ENCODE peak calls at places on chromosomes 12 and 14, in six cellular contexts. W is nephron progenitor cell, T is tibial nerve, A is Calu3, Q is A549, V is bronchial epithelial cell. H is an unnamed sample.

GRCh38 chr14:58171090-58171489 is 19.1 kb upstream of the ARMH4 start:
- DNase-seq in W (peak; percentile 72), T (peak; percentile 29), A (peak; percentile 77), Q (peak; percentile 93), V (peak; percentile 84), H (peak; percentile 56)

GRCh38 chr12:32970465-32971110 is 74.0 kb upstream of the PKP2 start:
- DNase-seq in W (no peak), T (no peak), A (no peak), Q (no peak), V (peak; percentile 65), H (no peak)

GRCh38 chr14:99229654-99230215 is 42.3 kb downstream of the BCL11B start:
- DNase-seq in W (peak; percentile 44), T (no peak), A (no peak), Q (no peak), V (no peak), H (no peak)

GRCh38 chr12:130147875-130148596 is 14.2 kb upstream of the FZD10 start:
- DNase-seq in W (no peak), T (no peak), A (no peak), Q (no peak), V (no peak), H (no peak)

GRCh38 chr12:97556201-97556824 is 93.7 kb downstream of the RMST start:
- DNase-seq in W (peak; percentile 36), T (no peak), A (peak; percentile 44), Q (no peak), V (peak; percentile 23), H (no peak)

GRCh38 chr14:31936100-31936499 is 141.0 kb upstream of the ARHGAP5 start:
- DNase-seq in W (no peak), T (no peak), A (peak; percentile 49), Q (peak; percentile 68), V (no peak), H (no peak)

GRCh38 chr14:68951051-68951797 is 27.9 kb downstream of the ACTN1 start:
- DNase-seq in W (no peak), T (peak; percentile 81), A (peak; percentile 89), Q (peak; percentile 95), V (peak; percentile 98), H (peak; percentile 78)

GRCh38 chr14:104881369-104881979 is 16.4 kb downstream of the CEP170B start:
- DNase-seq in W (no peak), T (no peak), A (no peak), Q (no peak), V (no peak), H (no peak)

GRCh38 chr12:15446798-15447197 is 124.5 kb downstream of the PTPRO start:
- DNase-seq in W (no peak), T (no peak), A (no peak), Q (peak; percentile 25), V (peak; percentile 99), H (no peak)

GRCh38 chr12:100185361-100185894 is 15.2 kb upstream of the ACTR6 start:
- DNase-seq in W (no peak), T (no peak), A (no peak), Q (no peak), V (no peak), H (no peak)

GRCh38 chr12:25591132-25591531 is 38.0 kb upstream of the LMNTD1 start:
- DNase-seq in W (no peak), T (no peak), A (no peak), Q (peak; percentile 3), V (no peak), H (no peak)

GRCh38 chr12:117809509-117809908 is 159.3 kb downstream of the KSR2 start:
- DNase-seq in W (no peak), T (no peak), A (no peak), Q (no peak), V (no peak), H (no peak)

GRCh38 chr14:50319721-50320120 is 7.6 kb downstream of the DMAC2L start:
- DNase-seq in W (no peak), T (no peak), A (no peak), Q (no peak), V (peak; percentile 14), H (no peak)

GRCh38 chr14:31414190-31414833 is 6.0 kb downstream of the HEATR5A start:
- DNase-seq in W (no peak), T (no peak), A (no peak), Q (peak; percentile 13), V (peak; percentile 44), H (no peak)

DNA sequence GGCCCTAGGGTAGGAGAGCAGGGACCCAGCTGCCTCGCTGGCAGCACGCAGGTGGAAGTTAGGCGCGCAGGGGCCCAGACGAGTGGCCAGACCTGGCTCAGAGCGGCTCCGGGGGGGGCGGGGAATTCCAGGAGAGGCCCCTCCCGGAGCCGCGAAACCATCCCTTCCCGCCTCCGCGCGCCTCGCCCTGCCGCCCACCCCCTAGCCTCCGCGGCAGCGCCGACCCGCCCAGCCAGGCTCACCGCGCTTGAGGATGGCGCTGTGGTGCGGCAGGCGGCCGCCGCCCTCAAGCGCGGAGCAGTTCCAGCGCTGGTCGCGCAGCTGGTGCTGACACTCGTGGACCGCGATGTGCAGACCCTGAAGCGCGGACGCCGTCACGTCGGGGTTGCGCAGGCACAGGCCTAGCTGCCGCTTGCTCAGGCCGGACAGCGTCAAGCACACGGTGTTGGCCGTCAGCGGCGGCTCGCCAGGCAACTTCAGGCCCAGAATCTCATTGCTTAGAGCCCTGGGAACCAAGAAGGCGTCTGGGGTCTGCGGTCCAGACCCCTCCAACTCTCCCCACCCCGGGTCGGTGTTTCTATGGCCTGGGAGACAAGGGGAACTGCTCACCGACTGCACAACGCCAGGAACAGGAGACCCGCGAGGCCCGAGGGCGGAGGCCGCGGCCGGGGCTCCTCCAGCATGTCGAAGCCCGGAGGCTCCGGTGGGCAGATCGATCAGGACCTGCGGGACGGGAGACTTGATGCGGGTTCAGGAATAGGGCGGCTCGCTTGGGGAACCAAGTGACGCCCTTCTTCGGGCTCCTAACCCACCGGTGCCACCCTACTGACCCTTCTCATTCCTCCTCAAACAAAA is 1.5 kb downstream of the WNT10B start:
- DNase-seq in W (peak; percentile 68), T (no peak), A (no peak), Q (no peak), V (no peak), H (no peak)
- TF ChIP-seq CTCF in W (no peak), T (no peak), A (no peak), Q (no peak), V (peak; percentile 13), H (no peak)

GRCh38 chr12:122880668-122881067 is 15.3 kb downstream of the VPS37B start:
- DNase-seq in W (peak; percentile 39), T (no peak), A (peak; percentile 51), Q (peak; percentile 74), V (no peak), H (no peak)
- TF ChIP-seq CTCF in W (peak; percentile 42), T (peak; percentile 18), A (no peak), Q (peak; percentile 54), V (peak; percentile 53), H (peak; percentile 60)

GRCh38 chr12:46945591-46945990 is 119.8 kb upstream of the SLC38A4 start:
- DNase-seq in W (no peak), T (no peak), A (no peak), Q (no peak), V (no peak), H (no peak)

GRCh38 chr12:46944771-46945170 is 119.0 kb upstream of the SLC38A4 start:
- DNase-seq in W (no peak), T (no peak), A (no peak), Q (no peak), V (no peak), H (no peak)

GRCh38 chr12:46944104-46944503 is 118.3 kb upstream of the SLC38A4 start:
- DNase-seq in W (no peak), T (no peak), A (no peak), Q (peak; percentile 71), V (peak; percentile 81), H (no peak)

GRCh38 chr12:46941981-46942380 is 116.2 kb upstream of the SLC38A4 start:
- DNase-seq in W (no peak), T (no peak), A (no peak), Q (no peak), V (no peak), H (no peak)

GRCh38 chr12:46942579-46942978 is 116.8 kb upstream of the SLC38A4 start:
- DNase-seq in W (no peak), T (no peak), A (no peak), Q (no peak), V (peak; percentile 89), H (no peak)
- TF ChIP-seq CTCF in W (no peak), T (no peak), A (no peak), Q (no peak), V (no peak), H (no peak)

GRCh38 chr12:107317751-107318553 is 224.6 kb upstream of the CRY1 start:
- DNase-seq in W (peak; percentile 94), T (peak; percentile 49), A (peak; percentile 92), Q (peak; percentile 91), V (peak; percentile 87), H (peak; percentile 55)
- TF ChIP-seq CTCF in W (peak; percentile 45), T (no peak), A (peak; percentile 63), Q (peak; percentile 60), V (peak; percentile 60), H (no peak)

GRCh38 chr14:70203686-70204085 is 14.9 kb upstream of the SLC8A3 start:
- DNase-seq in W (no peak), T (no peak), A (no peak), Q (no peak), V (no peak), H (no peak)
- TF ChIP-seq CTCF in W (no peak), T (no peak), A (no peak), Q (no peak), V (no peak), H (no peak)